ENCODE peak calls at places on chromosome X, in five cellular contexts. I, M, K, O and N are unnamed samples. For H3K4me1, the result is how much of the 10 kb centered on the place peaks cover.

GRCh38 chrX:48558270-48558669 is 16.0 kb upstream of the RBM3 start:
- DNase-seq in M (peak), K (no peak), I (no peak), O (no peak), N (no peak)

GRCh38 chrX:118824173-118824782 is 654 bp downstream of the ZCCHC12 start:
- DNase-seq in M (no peak), O (no peak), I (no peak), K (no peak), N (no peak)

GRCh38 chrX:136268051-136269048 is 17.1 kb upstream of the MAP7D3 start:
- DNase-seq in K (no peak), M (no peak), I (peak), O (no peak), N (no peak)

GRCh38 chrX:8455600-8455999 is 9.0 kb upstream of the VCX3B start:
- DNase-seq in I (no peak), M (peak), O (no peak), K (no peak), N (no peak)

GRCh38 chrX:47145408-47146120 is 543 bp downstream of the RBM10 start:
- DNase-seq in K (no peak), I (peak), O (no peak), M (no peak), N (no peak)

GRCh38 chrX:71989768-71990167 is 79.1 kb downstream of the NHSL2 start:
- DNase-seq in K (peak), O (peak), M (peak), I (no peak), N (peak)

GRCh38 chrX:48179691-48180090 is 16.9 kb downstream of the SSX5 start:
- DNase-seq in I (no peak), K (no peak), O (no peak), M (peak), N (no peak)

GRCh38 chrX:24491741-24492140 is 26.7 kb downstream of the PDK3 start:
- DNase-seq in O (no peak), M (no peak), K (no peak), I (no peak), N (no peak)

GRCh38 chrX:65528705-65529340 is 5.8 kb downstream of the LAS1L start:
- DNase-seq in I (peak), O (peak), K (no peak), M (peak), N (no peak)

GRCh38 chrX:81957900-81958545 is 756.1 kb downstream of the SH3BGRL start:
- DNase-seq in K (no peak), O (no peak), I (no peak), M (peak), N (no peak)

GRCh38 chrX:16870861-16871584 is 861 bp upstream of the RBBP7 start:
- DNase-seq in I (peak), K (peak), M (no peak), O (peak), N (peak)

GRCh38 chrX:150845091-150845490 is 53.4 kb downstream of the CD99L2 start:
- DNase-seq in M (no peak), O (no peak), I (no peak), K (no peak), N (no peak)

GRCh38 chrX:22118161-22118830 is 86.2 kb downstream of the PHEX start:
- DNase-seq in M (peak), I (no peak), O (no peak), K (no peak), N (no peak)

GRCh38 chrX:71315917-71316316 is 14.4 kb downstream of the ITGB1BP2 start:
- DNase-seq in K (no peak), M (no peak), I (no peak), O (no peak), N (no peak)

GRCh38 chrX:51891821-51892551 is 1.4 kb upstream of the MAGED1 start:
- DNase-seq in K (peak), M (no peak), O (peak), I (no peak), N (peak)

GRCh38 chrX:8191022-8191421 is 20.0 kb upstream of the VCX2 start:
- DNase-seq in I (peak), O (no peak), K (no peak), M (peak), N (no peak)

GRCh38 chrX:8189096-8189830 is 18.2 kb upstream of the VCX2 start:
- DNase-seq in M (no peak), O (no peak), K (no peak), I (no peak), N (no peak)

GRCh38 chrX:47749185-47749967 is 87.3 kb upstream of the ZNF81 start:
- DNase-seq in M (no peak), I (no peak), O (peak), K (no peak), N (no peak)

DNA sequence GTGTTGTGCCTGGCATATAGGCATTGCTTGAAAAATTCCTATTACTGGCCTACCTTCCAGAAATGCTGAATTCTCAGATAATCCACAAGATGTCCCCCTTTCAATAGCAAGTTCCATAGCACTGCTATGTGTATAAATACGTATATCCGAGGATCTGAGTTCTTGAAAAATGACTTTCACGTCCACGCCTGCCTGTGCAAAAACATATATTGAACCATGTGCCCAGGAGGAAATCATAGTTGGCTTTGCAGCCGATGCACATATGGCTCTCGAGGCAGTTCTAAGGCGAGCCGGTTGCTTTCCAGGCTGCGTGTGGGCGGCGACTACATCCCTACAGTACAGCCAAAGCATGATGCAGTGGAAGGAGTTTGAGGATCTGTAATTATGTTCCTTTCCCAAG is 55.4 kb upstream of the ESX1 start:
- DNase-seq in M (peak), I (no peak), K (no peak), O (no peak), N (no peak)
- H3K4me3 ChIP-seq in M (peak), I (no peak), K (no peak), O (no peak), N (no peak)

GRCh38 chrX:132489256-132490085 is 633 bp upstream of the MBNL3 start:
- DNase-seq in M (peak), K (peak), I (peak), O (no peak), N (peak)

GRCh38 chrX:132488092-132488749 is 617 bp downstream of the MBNL3 start:
- DNase-seq in O (no peak), I (no peak), M (peak), K (no peak), N (peak)

GRCh38 chrX:132490086-132490419 is 1.2 kb upstream of the MBNL3 start:
- DNase-seq in M (peak), K (no peak), O (no peak), I (no peak), N (peak)

GRCh38 chrX:132491191-132491590 is 2.4 kb upstream of the MBNL3 start:
- DNase-seq in I (peak), O (no peak), K (no peak), M (peak), N (no peak)

DNA sequence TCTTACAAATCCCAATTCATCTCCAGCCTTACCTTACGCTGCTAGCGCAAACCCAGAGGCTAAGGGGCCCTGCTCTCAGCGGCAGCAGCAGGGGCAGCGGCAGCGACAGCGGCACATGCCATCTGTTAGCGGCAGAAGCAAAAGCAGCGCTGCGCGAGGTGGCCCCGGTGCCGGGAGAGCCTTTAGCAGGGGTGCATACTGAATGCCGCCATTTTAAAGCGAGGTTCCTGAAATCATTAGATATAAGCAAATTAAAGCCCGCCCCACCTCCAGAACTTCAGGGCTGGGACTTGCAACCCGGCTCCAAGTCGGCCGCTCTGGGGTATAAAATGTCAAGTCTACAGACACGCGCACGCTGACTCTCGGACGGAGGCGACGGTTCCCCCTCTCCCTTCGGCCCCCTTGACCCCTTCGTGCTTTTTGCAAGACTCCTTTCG is at the start of gene MBNL3:
- DNase-seq in K (peak), I (peak), M (peak), O (peak), N (peak)
- H3K27ac ChIP-seq in K (peak), I (peak), M (peak), O (peak), N (peak)

DNA sequence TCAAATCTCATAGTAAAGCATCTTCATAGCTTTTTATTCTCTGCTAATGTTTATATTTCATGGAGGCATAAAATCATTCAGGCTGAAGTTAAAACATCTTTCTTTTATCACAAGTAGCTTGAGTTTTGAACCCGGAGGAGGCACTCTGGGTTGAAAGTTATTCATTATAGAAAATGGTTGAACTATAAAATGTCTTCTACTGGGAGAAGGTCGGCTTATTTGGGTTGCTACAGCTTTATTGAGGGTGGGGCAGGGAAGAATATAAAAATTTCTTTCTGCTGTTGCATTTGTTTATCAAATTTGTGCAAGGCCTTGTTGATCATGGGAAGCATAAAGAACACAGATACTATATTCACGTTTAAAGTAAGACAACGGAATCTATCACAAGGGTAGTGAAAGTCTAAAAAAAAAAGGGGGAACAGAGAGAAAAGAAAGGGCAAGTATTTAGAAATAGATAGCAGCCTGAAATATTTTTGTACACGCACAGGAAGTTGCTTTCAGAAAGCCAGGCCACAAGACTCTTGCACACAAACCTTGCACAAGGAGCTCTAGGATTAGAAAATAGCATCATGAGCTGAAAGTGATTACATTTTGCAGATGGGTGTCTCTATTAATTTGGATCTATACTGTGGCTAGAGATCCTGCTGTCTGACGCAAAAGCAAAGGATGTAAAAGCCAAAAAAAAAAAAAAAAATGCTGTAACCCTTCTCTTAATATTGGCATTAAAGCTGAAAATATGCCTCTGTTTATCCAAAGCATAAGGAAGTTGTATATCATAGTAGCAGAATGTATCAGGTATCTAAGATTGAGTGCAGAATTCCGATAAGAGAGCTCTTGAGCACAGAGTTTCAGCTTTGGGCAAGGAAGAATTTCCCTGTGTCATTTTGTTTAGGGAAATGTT is 37.2 kb upstream of the FAM9C start:
- DNase-seq in I (no peak), K (no peak), M (no peak), O (no peak), N (no peak)
- H3K4me1 ChIP-seq in I (under half), K (under half), M (under half), O (under half), N (under half)

GRCh38 chrX:103464071-103464773 is 55.1 kb downstream of the RAB40A start:
- DNase-seq in I (no peak), O (no peak), K (no peak), M (peak), N (no peak)
- H3K4me3 ChIP-seq in I (peak), O (no peak), K (peak), M (peak), N (peak)

GRCh38 chrX:128927363-128927762 is 595.9 kb downstream of the SMARCA1 start:
- DNase-seq in O (no peak), M (no peak), K (no peak), I (no peak), N (no peak)

GRCh38 chrX:128929281-128930057 is 593.8 kb downstream of the SMARCA1 start:
- DNase-seq in O (no peak), K (no peak), M (no peak), I (peak), N (no peak)

GRCh38 chrX:128928636-128929035 is 594.7 kb downstream of the SMARCA1 start:
- DNase-seq in K (no peak), I (no peak), O (no peak), M (no peak), N (no peak)

GRCh38 chrX:128931071-128931470 is 592.2 kb downstream of the SMARCA1 start:
- DNase-seq in O (no peak), I (peak), M (no peak), K (no peak), N (no peak)
- H3K27ac ChIP-seq in O (no peak), I (no peak), M (no peak), K (no peak), N (no peak)

DNA sequence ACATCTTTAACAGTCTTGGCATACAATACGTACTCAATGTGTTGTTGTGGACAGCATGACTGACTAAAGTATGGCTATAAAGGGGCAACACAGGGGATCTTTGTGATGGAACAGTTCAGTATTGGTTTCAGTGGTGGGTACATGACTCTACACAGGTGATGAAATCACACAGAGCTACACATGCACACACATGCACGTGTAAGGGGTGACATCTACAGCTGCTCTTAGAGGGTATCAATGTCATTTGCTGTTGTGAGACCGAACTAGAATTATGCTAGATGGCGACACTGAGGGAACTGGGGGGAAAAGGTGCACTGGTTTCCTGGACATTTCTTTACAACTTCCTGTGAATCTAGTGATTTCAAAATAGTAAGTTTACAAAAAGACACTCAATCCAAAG is 22.1 kb downstream of the GAB3 start:
- DNase-seq in O (no peak), I (no peak), M (no peak), K (no peak), N (no peak)
- H3K4me1 ChIP-seq in O (under half), I (under half), M (under half), K (half or more), N (under half)

DNA sequence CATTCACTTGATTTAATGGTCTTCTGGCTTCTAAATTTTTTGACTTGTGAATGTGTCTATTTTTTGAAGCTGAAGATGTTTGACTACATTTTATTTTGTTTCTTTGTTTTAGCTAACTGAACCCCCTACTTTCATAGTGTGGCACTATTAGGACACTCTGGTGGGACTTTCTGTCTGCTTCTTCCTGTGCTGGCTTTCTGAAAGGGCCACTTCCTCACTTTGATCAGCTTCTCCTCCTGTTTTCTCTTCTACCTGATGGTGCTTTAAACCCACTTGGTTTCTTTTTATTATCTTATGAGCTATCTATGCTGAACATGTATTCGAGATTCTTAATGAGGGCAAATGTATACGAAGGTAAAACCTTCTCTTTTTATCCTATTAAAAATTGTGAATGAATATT is 186.1 kb upstream of the CASK start:
- DNase-seq in O (no peak), K (no peak), M (no peak), I (no peak), N (no peak)
- H3K4me3 ChIP-seq in O (no peak), K (no peak), M (no peak), I (no peak), N (no peak)

DNA sequence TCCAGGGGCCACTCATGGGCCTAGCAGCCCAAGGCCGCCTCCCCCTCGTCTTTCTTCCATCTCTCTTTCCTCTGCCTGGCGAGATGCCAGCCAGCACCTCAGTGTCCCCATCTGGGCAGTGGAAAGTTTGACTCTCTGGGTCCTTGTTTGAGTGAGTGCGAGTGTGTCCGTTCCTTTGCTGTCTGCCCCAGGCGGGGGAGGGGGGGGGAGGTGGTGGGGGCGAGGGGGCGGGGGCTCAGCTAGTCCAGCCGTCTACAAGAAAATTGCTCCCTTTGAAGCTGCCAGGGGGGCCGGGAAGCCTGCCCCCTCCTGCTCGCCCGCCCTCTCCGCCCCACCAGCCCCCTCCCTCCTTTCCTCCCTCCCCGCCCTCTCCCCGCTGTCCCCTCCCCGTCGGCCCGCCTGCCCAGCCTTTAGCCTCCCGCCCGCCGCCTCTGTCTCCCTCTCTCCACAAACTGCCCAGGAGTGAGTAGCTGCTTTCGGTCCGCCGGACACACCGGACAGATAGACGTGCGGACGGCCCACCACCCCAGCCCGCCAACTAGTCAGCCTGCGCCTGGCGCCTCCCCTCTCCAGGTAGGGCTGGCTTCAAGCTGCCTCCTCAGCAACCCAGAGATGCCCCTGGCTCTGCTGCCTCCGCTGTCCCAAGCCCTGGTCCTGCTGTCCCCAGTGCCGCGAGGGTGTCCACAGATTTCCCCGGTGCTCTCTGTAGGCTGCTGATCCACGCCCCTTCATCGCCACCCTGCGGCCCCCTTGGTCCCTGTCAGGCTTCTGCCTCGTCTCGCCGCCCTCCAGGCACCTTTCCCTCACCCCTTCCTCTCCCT is at the start of gene BGN:
- DNase-seq in K (peak), M (no peak), I (no peak), O (no peak), N (peak)
- H3K27ac ChIP-seq in K (peak), M (no peak), I (no peak), O (no peak), N (peak)

GRCh38 chrX:40171513-40172168 is 73.9 kb upstream of the BCOR start:
- DNase-seq in I (peak), M (no peak), O (no peak), K (no peak), N (peak)

GRCh38 chrX:40169193-40170086 is 71.7 kb upstream of the BCOR start:
- DNase-seq in I (peak), M (no peak), K (peak), O (no peak), N (peak)

GRCh38 chrX:40172980-40173661 is 75.4 kb upstream of the BCOR start:
- DNase-seq in M (no peak), I (peak), K (no peak), O (no peak), N (no peak)

GRCh38 chrX:40172169-40172979 is 74.6 kb upstream of the BCOR start:
- DNase-seq in I (peak), K (peak), O (no peak), M (peak), N (peak)

DNA sequence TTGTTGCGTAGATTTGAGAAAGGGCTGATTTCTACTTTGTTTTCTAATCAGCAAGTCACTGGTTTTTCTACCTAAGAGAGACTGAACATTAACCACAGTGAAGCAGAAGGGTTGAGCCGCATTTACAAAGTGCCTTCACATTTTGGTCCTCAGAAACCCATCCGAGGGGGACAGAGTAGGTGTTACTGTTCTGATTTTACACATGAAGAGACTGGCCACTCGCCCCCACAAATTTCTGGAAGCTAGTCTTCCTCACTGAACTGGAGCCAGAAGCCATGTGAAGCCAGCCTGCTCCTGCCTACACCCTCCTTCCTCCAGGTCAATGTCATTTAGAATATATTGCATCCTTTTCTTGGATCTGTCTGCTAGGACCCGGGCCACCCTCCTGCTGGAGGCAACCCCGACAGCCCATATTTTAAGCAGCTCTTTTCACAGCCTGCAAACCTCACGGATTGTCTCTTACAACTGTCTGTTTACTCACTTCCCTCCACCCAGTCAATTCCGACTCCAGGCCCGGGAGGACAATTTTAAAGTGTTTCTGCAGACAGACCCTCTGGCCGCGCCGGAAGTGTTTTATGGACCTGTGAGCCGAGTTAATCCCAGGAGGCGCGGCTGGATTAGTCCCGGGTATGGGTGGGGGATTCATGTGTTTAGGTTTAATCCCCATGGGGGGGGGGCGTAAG is 73.2 kb upstream of the BCOR start:
- DNase-seq in I (peak), M (no peak), O (no peak), K (no peak), N (no peak)
- H3K4me1 ChIP-seq in I (under half), M (under half), O (under half), K (under half), N (under half)